ENCODE peak calls at places on chromosomes 2 and 18, in eight cellular contexts. R is hepatic stellate cell; Z is HFF-Myc; J is DND-41; O is HCT116; E is stimulated activated CD8-positive, alpha-beta memory T cell treated with anti-CD3 and anti-CD28 coated beads, Interleukin-15, amount 100 ng/mL, for 24 hours; N is HTR-8/SVneo; W is T-helper 9 cell. C is an unnamed sample.

GRCh38 chr2:226664140-226664539 is 135.5 kb downstream of the IRS1 start:
- DNase-seq in R (no peak), Z (no peak), J (no peak), O (no peak), E (no peak), N (no peak), W (no peak), C (no peak)

GRCh38 chr2:71536311-71536710 is 83.0 kb downstream of the DYSF start:
- DNase-seq in R (no peak), Z (no peak), J (no peak), O (no peak), E (no peak), N (no peak), W (no peak), C (no peak)

GRCh38 chr2:237154050-237154638 is 68.5 kb downstream of the COPS8 start:
- DNase-seq in R (no peak), Z (no peak), J (peak; percentile 62), O (peak; percentile 52), E (no peak), N (peak; percentile 42), W (peak; percentile 18), C (peak; percentile 55)

GRCh38 chr18:2848145-2848878 is 1.5 kb downstream of the EMILIN2 start:
- DNase-seq in R (no peak), Z (no peak), J (no peak), O (no peak), E (no peak), N (no peak), W (no peak), C (no peak)

GRCh38 chr2:185132501-185133041 is 534.2 kb downstream of the ZNF804A start:
- DNase-seq in R (no peak), Z (no peak), J (no peak), O (no peak), E (no peak), N (no peak), W (no peak), C (no peak)

GRCh38 chr2:21301871-21302433 is 178.2 kb downstream of the TDRD15 start:
- DNase-seq in R (no peak), Z (no peak), J (no peak), O (no peak), E (no peak), N (no peak), W (no peak), C (no peak)

GRCh38 chr2:216034065-216034464 is 20.7 kb upstream of the MREG start:
- DNase-seq in R (peak; percentile 69), Z (peak; percentile 56), J (peak; percentile 78), O (peak; percentile 54), E (peak; percentile 61), N (peak; percentile 54), W (peak; percentile 68), C (peak; percentile 73)

GRCh38 chr2:190505696-190506095 is 28.8 kb downstream of the NEMP2 start:
- DNase-seq in R (no peak), Z (no peak), J (no peak), O (no peak), E (no peak), N (no peak), W (no peak), C (no peak)

GRCh38 chr2:70083344-70084156 is 3.7 kb upstream of the PCBP1 start:
- DNase-seq in R (no peak), Z (no peak), J (no peak), O (peak; percentile 83), E (no peak), N (no peak), W (no peak), C (peak; percentile 91)

GRCh38 chr2:2662847-2663356 is 331.8 kb upstream of the MYT1L start:
- DNase-seq in R (no peak), Z (no peak), J (no peak), O (no peak), E (no peak), N (no peak), W (no peak), C (no peak)

GRCh38 chr2:46135936-46136335 is 161.3 kb upstream of the EPAS1 start:
- DNase-seq in R (peak; percentile 53), Z (no peak), J (no peak), O (no peak), E (no peak), N (peak; percentile 46), W (no peak), C (no peak)

GRCh38 chr2:152598975-152599724 is 118.1 kb downstream of the PRPF40A start:
- DNase-seq in R (no peak), Z (no peak), J (no peak), O (peak; percentile 15), E (no peak), N (no peak), W (no peak), C (no peak)

GRCh38 chr2:219684721-219685689 is 57.6 kb downstream of the SLC4A3 start:
- DNase-seq in R (peak; percentile 72), Z (no peak), J (no peak), O (peak; percentile 90), E (no peak), N (no peak), W (no peak), C (peak; percentile 93)

GRCh38 chr2:232882085-232882484 is 12.0 kb downstream of the SNORC start:
- DNase-seq in R (no peak), Z (no peak), J (no peak), O (no peak), E (no peak), N (no peak), W (no peak), C (no peak)

GRCh38 chr2:174247474-174248186 is 702 bp downstream of the OLA1 start:
- DNase-seq in R (peak; percentile 11), Z (peak; percentile 7), J (peak; percentile 29), O (no peak), E (no peak), N (peak; percentile 15), W (no peak), C (peak; percentile 35)

GRCh38 chr18:28504100-28504499 is 327.2 kb upstream of the CDH2 start:
- DNase-seq in R (no peak), Z (no peak), J (no peak), O (no peak), E (no peak), N (no peak), W (no peak), C (no peak)

GRCh38 chr2:236919209-236919608 is 166.5 kb upstream of the COPS8 start:
- DNase-seq in R (no peak), Z (no peak), J (no peak), O (no peak), E (no peak), N (no peak), W (no peak), C (no peak)

GRCh38 chr2:170816499-170817246 is at the start of gene GAD1:
- DNase-seq in R (peak; percentile 61), Z (no peak), J (no peak), O (peak; percentile 39), E (no peak), N (peak; percentile 69), W (no peak), C (peak; percentile 92)

GRCh38 chr2:64861338-64862000 is 127.7 kb upstream of the SLC1A4 start:
- DNase-seq in R (no peak), Z (no peak), J (no peak), O (no peak), E (no peak), N (no peak), W (no peak), C (no peak)

GRCh38 chr2:67626656-67627055 is 229.5 kb downstream of the ETAA1 start:
- DNase-seq in R (no peak), Z (no peak), J (no peak), O (no peak), E (no peak), N (peak; percentile 45), W (no peak), C (no peak)

GRCh38 chr2:179963626-179964025 is 43.5 kb downstream of the CWC22 start:
- DNase-seq in R (peak; percentile 35), Z (peak; percentile 6), J (no peak), O (no peak), E (no peak), N (peak; percentile 5), W (no peak), C (no peak)

GRCh38 chr2:174771136-174771535 is 6.9 kb upstream of the CHRNA1 start:
- DNase-seq in R (no peak), Z (no peak), J (no peak), O (no peak), E (no peak), N (no peak), W (no peak), C (no peak)

GRCh38 chr2:26519396-26519991 is 41.6 kb upstream of the OTOF start:
- DNase-seq in R (no peak), Z (no peak), J (peak; percentile 67), O (no peak), E (no peak), N (no peak), W (no peak), C (no peak)

GRCh38 chr2:147910990-147911473 is 66.2 kb downstream of the ACVR2A start:
- DNase-seq in R (peak; percentile 2), Z (peak; percentile 41), J (peak; percentile 32), O (peak; percentile 52), E (no peak), N (peak; percentile 10), W (peak; percentile 5), C (peak; percentile 64)